ENCODE peak calls at places on chromosomes 13 and 19, in four cellular contexts. Y is left ventricle myocardium inferior, J is HT1080, I is neural progenitor cell. A is an unnamed sample.
A peak's percentile ranks its signal among the peaks of the same experiment; 100 is the strongest.

GRCh38 chr13:113653264-113654174 is 4.5 kb downstream of the ATP4B start:
- DNase-seq in Y (peak; percentile 7), J (peak; percentile 10), I (no peak), A (no peak)

GRCh38 chr19:2549701-2550191 is 73.8 kb downstream of the GADD45B start:
- DNase-seq in I (no peak), J (peak; percentile 50), Y (peak; percentile 80), A (peak; percentile 33)

GRCh38 chr19:801861-802496 is 4.7 kb downstream of the PTBP1 start:
- DNase-seq in J (no peak), Y (no peak), I (no peak), A (no peak)

GRCh38 chr19:19342086-19343015 is 21.7 kb downstream of the MAU2 start:
- DNase-seq in J (peak; percentile 54), I (peak; percentile 83), Y (peak; percentile 64), A (peak; percentile 40)

GRCh38 chr13:32330438-32330837 is 15.1 kb downstream of the BRCA2 start:
- DNase-seq in I (no peak), Y (no peak), J (peak; percentile 70), A (peak; percentile 34)

GRCh38 chr13:54183728-54184127 is 1155.1 kb downstream of the OLFM4 start:
- DNase-seq in Y (no peak), J (no peak), I (no peak), A (no peak)

GRCh38 chr13:44259045-44260042 is 114.3 kb upstream of the SERP2 start:
- DNase-seq in J (peak; percentile 87), Y (no peak), I (no peak), A (no peak)

GRCh38 chr13:77579971-77580370 is 44.5 kb downstream of the SCEL start:
- DNase-seq in Y (no peak), J (no peak), I (no peak), A (no peak)

GRCh38 chr19:54136086-54136863 is 1.3 kb upstream of the CNOT3 start:
- DNase-seq in I (peak; percentile 63), Y (no peak), J (no peak), A (peak; percentile 30)

GRCh38 chr19:38394488-38394887 is 6.0 kb downstream of the SPRED3 start:
- DNase-seq in J (no peak), Y (no peak), I (peak; percentile 86), A (no peak)

GRCh38 chr19:19461671-19462622 is 53.4 kb downstream of the TSSK6 start:
- DNase-seq in Y (peak; percentile 58), I (peak; percentile 85), J (no peak), A (no peak)

A was measured in RKO.